ENCODE peak calls at places on chromosomes 1 and 21, in seven cellular contexts. X is A549, E is adrenal gland, L is esophagus squamous epithelium, N is breast epithelium, B is suprapubic skin, P is IMR-90. D is an unnamed sample.

GRCh38 chr1:46466477-46467182 is 23.0 kb upstream of the DMBX1 start:
- DNase-seq in X (peak; percentile 18), E (no peak), L (no peak), N (no peak), B (no peak), P (no peak), D (no peak)

GRCh38 chr1:48418742-48419141 is 53.3 kb downstream of the SPATA6 start:
- DNase-seq in X (no peak), E (no peak), L (no peak), N (no peak), B (no peak), P (no peak), D (no peak)

GRCh38 chr1:240737761-240738265 is 125.9 kb upstream of the GREM2 start:
- DNase-seq in X (no peak), E (no peak), L (no peak), N (no peak), B (no peak), P (no peak), D (no peak)

GRCh38 chr21:42317826-42318746 is 2.9 kb upstream of the TFF3 start:
- DNase-seq in X (no peak), E (no peak), L (no peak), N (no peak), B (no peak), P (no peak), D (peak; percentile 4)

GRCh38 chr1:15033264-15033663 is 120.3 kb upstream of the TMEM51 start:
- DNase-seq in X (no peak), E (no peak), L (no peak), N (no peak), B (no peak), P (peak; percentile 87), D (no peak)

GRCh38 chr21:46665566-46665965 is 30.1 kb downstream of the PRMT2 start:
- DNase-seq in X (no peak), E (no peak), L (no peak), N (no peak), B (no peak), P (no peak), D (no peak)

GRCh38 chr1:116067564-116067887 is 43.7 kb upstream of the MAB21L3 start:
- DNase-seq in X (no peak), E (no peak), L (no peak), N (no peak), B (peak; percentile 74), P (peak; percentile 51), D (no peak)

GRCh38 chr1:51861669-51862068 is 16.9 kb downstream of the NRDC start:
- DNase-seq in X (no peak), E (no peak), L (no peak), N (no peak), B (no peak), P (peak; percentile 51), D (no peak)

GRCh38 chr1:31934706-31935629 is 3.2 kb downstream of the PTP4A2 start:
- DNase-seq in X (no peak), E (no peak), L (no peak), N (no peak), B (no peak), P (peak; percentile 70), D (no peak)

GRCh38 chr1:234604393-234604725 is 5.6 kb downstream of the IRF2BP2 start:
- DNase-seq in X (no peak), E (no peak), L (no peak), N (no peak), B (no peak), P (no peak), D (no peak)
- H3K27ac ChIP-seq in X (peak overlapping the region; percentile 96), E (peak overlapping the region; percentile 100), L (peak overlapping the region; percentile 100), N (peak overlapping the region; percentile 98), B (peak overlapping the region; percentile 99), P (peak overlapping the region; percentile 87), D (peak overlapping the region; percentile 100)

GRCh38 chr1:2227341-2228156 is 570 bp upstream of the SKI start:
- DNase-seq in X (peak; percentile 79), E (peak; percentile 97), L (peak; percentile 52), N (peak; percentile 95), B (peak; percentile 95), P (peak; percentile 95), D (peak; percentile 96)
- TF ChIP-seq POLR2A in X (peak; percentile 65), E (peak; percentile 70), L (no peak), N (no peak), B (no peak), P (peak; percentile 87), D (peak; percentile 80)

DNA sequence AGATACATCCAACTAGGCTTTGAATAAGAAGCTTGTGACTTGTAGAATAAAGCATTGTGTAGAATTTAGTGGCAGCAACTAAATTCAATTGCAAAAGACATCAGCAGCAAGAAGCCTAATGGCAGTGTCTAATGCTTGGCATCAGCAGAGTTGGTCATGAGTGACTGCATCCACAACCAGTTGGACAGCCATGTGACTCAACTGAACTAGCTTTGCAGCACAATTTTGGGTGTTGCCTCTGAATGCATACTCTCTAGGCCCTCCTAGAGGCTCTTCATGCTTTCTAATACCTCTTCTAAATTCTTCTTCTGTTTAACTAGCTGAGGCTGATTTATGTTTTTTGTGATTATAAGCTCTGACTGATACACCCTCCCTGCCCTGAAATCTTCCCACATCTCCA is 266.8 kb upstream of the GJB5 start:
- DNase-seq in X (no peak), E (no peak), L (no peak), N (no peak), B (no peak), P (no peak), D (no peak)
- H3K9me3 ChIP-seq in X (no peaks in the 10 kb centered on the region), E (no peaks in the 10 kb centered on the region), L (no peaks in the 10 kb centered on the region), N (peaks cover 18% of the 10 kb centered on the region), B (peaks cover 6% of the 10 kb centered on the region), P (peaks cover 5% of the 10 kb centered on the region), D (no peaks in the 10 kb centered on the region)

GRCh38 chr1:234613128-234613875 is 3.3 kb upstream of the IRF2BP2 start:
- DNase-seq in X (no peak), E (no peak), L (no peak), N (no peak), B (no peak), P (peak; percentile 92), D (no peak)
- H3K27ac ChIP-seq in X (peak overlapping the region; percentile 96), E (peak overlapping the region; percentile 100), L (peak overlapping the region; percentile 100), N (peak overlapping the region; percentile 98), B (peak overlapping the region; percentile 99), P (peak overlapping the region; percentile 84), D (peak overlapping the region; percentile 98)

GRCh38 chr21:34867785-34868184 is 181.3 kb downstream of the RUNX1 start:
- DNase-seq in X (no peak), E (no peak), L (no peak), N (no peak), B (no peak), P (no peak), D (no peak)

GRCh38 chr21:34864370-34865209 is 184.5 kb downstream of the RUNX1 start:
- DNase-seq in X (no peak), E (no peak), L (no peak), N (no peak), B (no peak), P (no peak), D (no peak)

GRCh38 chr21:34869541-34869940 is 179.6 kb downstream of the RUNX1 start:
- DNase-seq in X (no peak), E (no peak), L (no peak), N (no peak), B (no peak), P (no peak), D (no peak)

GRCh38 chr21:34862951-34863350 is 186.2 kb downstream of the RUNX1 start:
- DNase-seq in X (no peak), E (no peak), L (no peak), N (no peak), B (no peak), P (no peak), D (no peak)

GRCh38 chr21:34865922-34866271 is 183.2 kb downstream of the RUNX1 start:
- DNase-seq in X (no peak), E (no peak), L (no peak), N (no peak), B (no peak), P (no peak), D (no peak)
- TF ChIP-seq POLR2A in X (no peak), E (no peak), L (no peak), N (no peak), B (no peak), P (no peak), D (no peak)

GRCh38 chr1:39964552-39964951 is 9.6 kb downstream of the MFSD2A start:
- DNase-seq in X (no peak), E (no peak), L (no peak), N (no peak), B (no peak), P (no peak), D (no peak)

GRCh38 chr1:39960461-39960958 is 5.6 kb downstream of the MFSD2A start:
- DNase-seq in X (no peak), E (no peak), L (peak; percentile 33), N (peak; percentile 52), B (peak; percentile 72), P (no peak), D (no peak)

GRCh38 chr1:39969048-39969447 is 14.1 kb downstream of the MFSD2A start:
- DNase-seq in X (no peak), E (no peak), L (no peak), N (no peak), B (no peak), P (peak; percentile 38), D (no peak)

GRCh38 chr1:39962450-39962825 is 7.5 kb downstream of the MFSD2A start:
- DNase-seq in X (no peak), E (no peak), L (no peak), N (no peak), B (no peak), P (no peak), D (no peak)

GRCh38 chr1:39965051-39965450 is 10.1 kb downstream of the MFSD2A start:
- DNase-seq in X (no peak), E (no peak), L (no peak), N (no peak), B (no peak), P (no peak), D (no peak)
- H3K9me3 ChIP-seq in X (no peaks in the 10 kb centered on the region), E (no peaks in the 10 kb centered on the region), L (no peaks in the 10 kb centered on the region), N (no peaks in the 10 kb centered on the region), B (no peaks in the 10 kb centered on the region), P (no peaks in the 10 kb centered on the region), D (no peaks in the 10 kb centered on the region)

DNA sequence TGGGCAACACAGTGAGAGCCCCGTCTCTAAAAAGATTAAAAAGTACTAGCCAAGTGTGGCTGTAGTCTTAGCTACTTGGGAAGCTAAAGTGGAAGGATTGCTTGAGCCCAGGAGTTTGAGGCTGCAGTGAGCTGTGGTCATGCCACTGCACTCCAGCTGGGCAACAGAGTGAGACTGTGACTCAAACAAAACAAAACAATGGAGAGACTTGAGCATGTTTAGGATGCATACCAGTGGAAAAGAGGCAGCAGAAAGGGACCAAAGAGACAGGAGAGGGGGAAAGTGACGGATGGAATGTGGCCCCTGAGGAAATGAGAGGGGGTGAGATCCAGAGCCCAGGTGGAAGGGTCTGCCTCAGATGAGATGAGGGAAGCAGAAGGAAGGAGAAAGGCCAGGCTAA is 358.9 kb downstream of the RPS6KC1 start:
- DNase-seq in X (no peak), E (no peak), L (no peak), N (no peak), B (no peak), P (no peak), D (no peak)
- H3K27ac ChIP-seq in X (no peak overlapping the region), E (no peak overlapping the region), L (no peak overlapping the region), N (peak overlapping the region; percentile 1), B (no peak overlapping the region), P (no peak overlapping the region), D (no peak overlapping the region)

DNA sequence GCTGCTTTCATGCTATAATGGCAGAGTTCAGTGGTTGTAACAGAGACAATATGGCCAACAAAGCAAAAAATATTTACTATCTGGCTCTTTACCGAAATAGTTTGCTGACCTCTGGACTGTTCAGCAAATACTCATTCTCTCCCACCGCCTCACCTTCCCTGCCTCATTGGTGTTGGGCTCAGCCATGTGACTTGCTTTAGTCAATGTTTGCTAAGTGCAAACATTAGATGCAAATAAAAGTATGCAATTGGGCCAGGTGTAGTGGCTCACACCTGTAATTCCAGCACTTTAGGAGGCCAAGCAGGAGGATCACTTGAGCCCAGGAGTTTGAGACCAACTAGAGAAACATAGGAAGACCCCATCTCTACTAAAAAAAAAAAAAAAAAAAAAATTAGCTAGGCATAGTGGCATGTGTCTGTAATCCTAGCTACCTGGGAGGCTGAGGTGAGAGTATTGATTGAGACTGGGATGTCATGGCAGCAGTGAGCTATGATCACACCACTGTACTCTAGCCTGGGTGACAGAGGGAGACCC is 55.1 kb downstream of the RPL5 start:
- DNase-seq in X (no peak), E (no peak), L (no peak), N (no peak), B (no peak), P (no peak), D (no peak)
- TF ChIP-seq POLR2A in X (no peak), E (no peak), L (no peak), N (no peak), B (no peak), P (no peak), D (no peak)